ENCODE peak calls at places on chromosomes 16 and 17, in nine cellular contexts. One of them, this sample, is unnamed.

GRCh38 chr17:19569785-19570496 is 36.3 kb downstream of the SLC47A1 start:
- DNase-seq in H1: no peak
- DNase-seq in body of pancreas: no peak
- DNase-seq in breast epithelium: no peak
- DNase-seq in ovary: no peak
- DNase-seq in adrenal gland: no peak
- DNase-seq in K562: no peak
- DNase-seq in testis: no peak
- DNase-seq in sigmoid colon: peak
- DNase-seq in this sample: no peak

GRCh38 chr16:11583171-11583570 is 3.5 kb downstream of the LITAF start:
- DNase-seq in body of pancreas: no peak
- DNase-seq in H1: no peak
- DNase-seq in breast epithelium: no peak
- DNase-seq in ovary: peak
- DNase-seq in sigmoid colon: no peak
- DNase-seq in testis: no peak
- DNase-seq in adrenal gland: no peak
- DNase-seq in K562: no peak
- DNase-seq in this sample: peak

GRCh38 chr16:72840591-72841381 is 207.1 kb downstream of the ZFHX3 start:
- DNase-seq in body of pancreas: no peak
- DNase-seq in ovary: no peak
- DNase-seq in testis: no peak
- DNase-seq in K562: no peak
- DNase-seq in breast epithelium: no peak
- DNase-seq in adrenal gland: no peak
- DNase-seq in sigmoid colon: no peak
- DNase-seq in H1: no peak
- DNase-seq in this sample: no peak

GRCh38 chr16:15950167-15950854 is 895 bp downstream of the ABCC1 start:
- DNase-seq in sigmoid colon: peak
- DNase-seq in K562: peak
- DNase-seq in breast epithelium: no peak
- DNase-seq in adrenal gland: peak
- DNase-seq in testis: peak
- DNase-seq in body of pancreas: peak
- DNase-seq in ovary: peak
- DNase-seq in H1: no peak
- DNase-seq in this sample: peak

GRCh38 chr17:17021194-17021863 is 20.9 kb upstream of the MPRIP start:
- DNase-seq in testis: peak
- DNase-seq in K562: peak
- DNase-seq in sigmoid colon: no peak
- DNase-seq in H1: no peak
- DNase-seq in breast epithelium: peak
- DNase-seq in ovary: peak
- DNase-seq in body of pancreas: peak
- DNase-seq in adrenal gland: peak
- DNase-seq in this sample: no peak

GRCh38 chr17:43619696-43620095 is 42.0 kb downstream of the MEOX1 start:
- DNase-seq in breast epithelium: no peak
- DNase-seq in K562: no peak
- DNase-seq in ovary: no peak
- DNase-seq in sigmoid colon: no peak
- DNase-seq in body of pancreas: no peak
- DNase-seq in H1: no peak
- DNase-seq in adrenal gland: no peak
- DNase-seq in testis: no peak
- DNase-seq in this sample: no peak

GRCh38 chr16:23232806-23233205 is 50.3 kb downstream of the SCNN1G start:
- DNase-seq in body of pancreas: no peak
- DNase-seq in sigmoid colon: no peak
- DNase-seq in breast epithelium: no peak
- DNase-seq in ovary: no peak
- DNase-seq in testis: no peak
- DNase-seq in adrenal gland: no peak
- DNase-seq in K562: no peak
- DNase-seq in H1: no peak
- DNase-seq in this sample: no peak

GRCh38 chr17:17913695-17914332 is 58.4 kb downstream of the TOM1L2 start:
- DNase-seq in testis: peak
- DNase-seq in H1: peak
- DNase-seq in K562: peak
- DNase-seq in breast epithelium: peak
- DNase-seq in body of pancreas: peak
- DNase-seq in adrenal gland: peak
- DNase-seq in sigmoid colon: peak
- DNase-seq in ovary: peak
- DNase-seq in this sample: peak

GRCh38 chr16:50027829-50028228 is 2.8 kb downstream of the CNEP1R1 start:
- DNase-seq in sigmoid colon: no peak
- DNase-seq in H1: no peak
- DNase-seq in ovary: no peak
- DNase-seq in testis: no peak
- DNase-seq in breast epithelium: no peak
- DNase-seq in K562: no peak
- DNase-seq in body of pancreas: no peak
- DNase-seq in adrenal gland: no peak
- DNase-seq in this sample: no peak

GRCh38 chr16:29975811-29976511 is 2.3 kb downstream of the TAOK2 start:
- DNase-seq in H1: no peak
- DNase-seq in adrenal gland: peak
- DNase-seq in ovary: peak
- DNase-seq in testis: no peak
- DNase-seq in K562: no peak
- DNase-seq in body of pancreas: no peak
- DNase-seq in sigmoid colon: no peak
- DNase-seq in breast epithelium: no peak
- DNase-seq in this sample: no peak

GRCh38 chr17:36850794-36851193 is 86.5 kb upstream of the LHX1 start:
- DNase-seq in adrenal gland: peak
- DNase-seq in body of pancreas: no peak
- DNase-seq in breast epithelium: no peak
- DNase-seq in ovary: no peak
- DNase-seq in H1: no peak
- DNase-seq in testis: no peak
- DNase-seq in sigmoid colon: no peak
- DNase-seq in K562: peak
- DNase-seq in this sample: no peak

GRCh38 chr17:4739122-4740024 is at the start of the genes CXCL16 and ZMYND15:
- DNase-seq in adrenal gland: peak
- DNase-seq in K562: peak
- DNase-seq in testis: peak
- DNase-seq in ovary: peak
- DNase-seq in body of pancreas: peak
- DNase-seq in sigmoid colon: peak
- DNase-seq in H1: no peak
- DNase-seq in breast epithelium: peak
- DNase-seq in this sample: peak

GRCh38 chr16:30660424-30661251 is 2.4 kb downstream of the FBRS start:
- DNase-seq in body of pancreas: no peak
- DNase-seq in testis: no peak
- DNase-seq in adrenal gland: no peak
- DNase-seq in K562: no peak
- DNase-seq in ovary: no peak
- DNase-seq in sigmoid colon: no peak
- DNase-seq in breast epithelium: no peak
- DNase-seq in H1: no peak
- DNase-seq in this sample: no peak

GRCh38 chr16:74700206-74701040 is at the start of gene MLKL:
- DNase-seq in adrenal gland: peak
- DNase-seq in breast epithelium: no peak
- DNase-seq in K562: peak
- DNase-seq in H1: no peak
- DNase-seq in ovary: no peak
- DNase-seq in body of pancreas: peak
- DNase-seq in testis: peak
- DNase-seq in sigmoid colon: peak
- DNase-seq in this sample: peak

DNA sequence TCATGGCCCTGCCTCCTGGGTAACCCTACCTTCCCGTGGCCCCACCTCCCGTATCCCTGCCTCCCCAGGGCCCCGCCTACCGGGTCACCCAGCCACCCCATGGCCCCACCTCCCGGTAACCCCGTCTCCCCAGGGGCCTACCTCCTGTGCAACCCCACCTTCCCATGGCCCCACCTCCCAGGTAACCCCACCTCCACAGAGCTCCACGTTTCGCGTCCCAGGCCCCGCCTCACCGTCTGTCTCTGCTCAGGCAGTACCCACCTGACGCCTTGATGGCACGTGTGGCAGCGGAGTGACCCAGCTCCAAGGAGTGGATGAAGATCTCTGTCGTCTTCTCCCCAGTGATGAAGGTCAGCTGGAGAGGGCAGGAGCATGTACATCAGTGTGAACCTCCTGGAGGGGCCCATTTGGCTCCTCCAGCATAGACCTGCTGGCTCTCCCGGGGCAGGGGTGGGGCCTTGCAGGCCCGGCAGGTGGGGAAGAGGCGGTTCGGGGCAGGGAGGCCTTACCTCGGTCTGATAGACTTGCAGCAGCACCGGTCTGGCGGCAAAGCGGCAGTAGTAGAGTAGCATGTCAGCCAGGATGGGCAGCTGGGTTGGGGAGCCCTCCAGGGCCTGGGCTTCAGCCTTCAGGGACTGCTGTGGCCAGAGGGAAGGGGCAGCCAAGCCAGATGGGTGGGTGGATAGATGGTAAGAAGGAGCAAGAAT is 18.6 kb upstream of the PIK3R6 start:
- DNase-seq in adrenal gland: no peak
- DNase-seq in breast epithelium: no peak
- DNase-seq in ovary: no peak
- DNase-seq in K562: peak
- DNase-seq in H1: no peak
- DNase-seq in testis: no peak
- DNase-seq in body of pancreas: no peak
- DNase-seq in sigmoid colon: no peak
- DNase-seq in this sample: no peak
- TF ChIP-seq POLR2A in adrenal gland: no peak
- TF ChIP-seq POLR2A in breast epithelium: no peak
- TF ChIP-seq POLR2A in ovary: no peak
- TF ChIP-seq POLR2A in K562: no peak
- TF ChIP-seq POLR2A in H1: no peak
- TF ChIP-seq POLR2A in testis: no peak
- TF ChIP-seq POLR2A in body of pancreas: no peak
- TF ChIP-seq POLR2A in sigmoid colon: no peak
- TF ChIP-seq POLR2A in this sample: no peak

GRCh38 chr17:74872313-74873035 is at the start of gene FDXR:
- DNase-seq in sigmoid colon: no peak
- DNase-seq in adrenal gland: no peak
- DNase-seq in H1: no peak
- DNase-seq in ovary: peak
- DNase-seq in testis: no peak
- DNase-seq in breast epithelium: no peak
- DNase-seq in K562: no peak
- DNase-seq in body of pancreas: no peak
- DNase-seq in this sample: no peak
- TF ChIP-seq POLR2A in sigmoid colon: peak
- TF ChIP-seq POLR2A in adrenal gland: peak
- TF ChIP-seq POLR2A in H1: no peak
- TF ChIP-seq POLR2A in ovary: peak
- TF ChIP-seq POLR2A in testis: no peak
- TF ChIP-seq POLR2A in breast epithelium: peak
- TF ChIP-seq POLR2A in K562: peak
- TF ChIP-seq POLR2A in body of pancreas: peak
- TF ChIP-seq POLR2A in this sample: peak

GRCh38 chr16:77842468-77842867 is 54.1 kb downstream of the VAT1L start:
- DNase-seq in K562: no peak
- DNase-seq in testis: no peak
- DNase-seq in body of pancreas: no peak
- DNase-seq in adrenal gland: no peak
- DNase-seq in breast epithelium: no peak
- DNase-seq in ovary: no peak
- DNase-seq in sigmoid colon: no peak
- DNase-seq in H1: no peak
- DNase-seq in this sample: no peak

GRCh38 chr16:77841275-77841640 is 52.9 kb downstream of the VAT1L start:
- DNase-seq in body of pancreas: no peak
- DNase-seq in ovary: no peak
- DNase-seq in H1: no peak
- DNase-seq in adrenal gland: no peak
- DNase-seq in testis: no peak
- DNase-seq in breast epithelium: no peak
- DNase-seq in K562: no peak
- DNase-seq in sigmoid colon: no peak
- DNase-seq in this sample: no peak

GRCh38 chr16:77840093-77840492 is 51.7 kb downstream of the VAT1L start:
- DNase-seq in testis: no peak
- DNase-seq in H1: no peak
- DNase-seq in breast epithelium: no peak
- DNase-seq in adrenal gland: no peak
- DNase-seq in ovary: no peak
- DNase-seq in body of pancreas: no peak
- DNase-seq in sigmoid colon: no peak
- DNase-seq in K562: no peak
- DNase-seq in this sample: no peak

GRCh38 chr16:77838597-77839255 is 50.4 kb downstream of the VAT1L start:
- DNase-seq in breast epithelium: no peak
- DNase-seq in adrenal gland: no peak
- DNase-seq in H1: no peak
- DNase-seq in testis: no peak
- DNase-seq in ovary: no peak
- DNase-seq in body of pancreas: no peak
- DNase-seq in K562: no peak
- DNase-seq in sigmoid colon: no peak
- DNase-seq in this sample: no peak

DNA sequence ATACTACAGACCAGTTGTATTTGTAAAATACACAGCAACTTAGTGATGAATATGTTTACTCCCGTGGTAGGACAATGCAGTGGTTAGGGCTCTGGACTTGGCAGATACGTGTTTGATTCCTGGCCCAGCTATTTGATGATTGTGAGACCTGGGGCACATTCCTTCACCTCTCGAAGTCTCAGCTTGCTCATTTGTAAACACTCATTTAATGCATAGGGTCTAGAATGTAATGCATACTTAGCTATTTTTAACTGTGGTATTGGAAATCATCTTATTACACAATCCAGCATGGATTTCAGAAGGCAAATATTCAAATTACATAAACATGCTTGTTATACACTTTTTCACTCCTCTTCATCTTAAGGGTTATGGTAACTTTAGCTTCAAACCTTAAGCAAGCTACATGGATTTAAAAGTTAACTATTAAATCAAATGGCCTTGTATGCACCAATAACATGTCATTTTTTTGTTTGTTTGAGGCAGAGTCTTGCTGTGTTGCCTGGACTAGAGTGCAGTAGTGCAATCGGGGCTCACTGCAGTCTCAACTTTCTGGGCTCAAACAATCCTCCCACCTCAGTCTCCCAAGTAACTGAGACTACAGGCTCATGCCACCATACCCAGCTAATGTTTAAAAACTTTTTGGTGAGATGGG is 52.4 kb downstream of the VAT1L start:
- DNase-seq in sigmoid colon: no peak
- DNase-seq in body of pancreas: no peak
- DNase-seq in testis: no peak
- DNase-seq in adrenal gland: no peak
- DNase-seq in breast epithelium: no peak
- DNase-seq in H1: no peak
- DNase-seq in ovary: no peak
- DNase-seq in K562: no peak
- DNase-seq in this sample: no peak
- TF ChIP-seq POLR2A in sigmoid colon: no peak
- TF ChIP-seq POLR2A in body of pancreas: no peak
- TF ChIP-seq POLR2A in testis: no peak
- TF ChIP-seq POLR2A in adrenal gland: no peak
- TF ChIP-seq POLR2A in breast epithelium: no peak
- TF ChIP-seq POLR2A in H1: no peak
- TF ChIP-seq POLR2A in ovary: no peak
- TF ChIP-seq POLR2A in K562: no peak
- TF ChIP-seq POLR2A in this sample: no peak

GRCh38 chr16:67226804-67227566 is at the start of gene TMEM208:
- DNase-seq in testis: peak
- DNase-seq in K562: peak
- DNase-seq in adrenal gland: peak
- DNase-seq in sigmoid colon: peak
- DNase-seq in ovary: peak
- DNase-seq in breast epithelium: peak
- DNase-seq in body of pancreas: peak
- DNase-seq in H1: peak
- DNase-seq in this sample: peak
- TF ChIP-seq POLR2A in testis: peak
- TF ChIP-seq POLR2A in K562: peak
- TF ChIP-seq POLR2A in adrenal gland: no peak
- TF ChIP-seq POLR2A in sigmoid colon: peak
- TF ChIP-seq POLR2A in ovary: peak
- TF ChIP-seq POLR2A in breast epithelium: peak
- TF ChIP-seq POLR2A in body of pancreas: peak
- TF ChIP-seq POLR2A in H1: peak
- TF ChIP-seq POLR2A in this sample: peak